ENCODE peak calls at places on chromosomes 1 and 21, in six cellular contexts. One of them, this sample, is unnamed.

GRCh38 chr1:223832637-223832943 is 13.2 kb downstream of the TP53BP2 start:
- DNase-seq in MM.1S: no peak
- DNase-seq in dorsolateral prefrontal cortex: peak
- DNase-seq in AG10803: no peak
- DNase-seq in NB4: peak
- DNase-seq in CD8-positive, alpha-beta memory T cell: no peak
- DNase-seq in this sample: no peak

GRCh38 chr1:171142081-171142450 is 43.0 kb upstream of the FMO2 start:
- DNase-seq in MM.1S: no peak
- DNase-seq in dorsolateral prefrontal cortex: no peak
- DNase-seq in AG10803: peak
- DNase-seq in NB4: no peak
- DNase-seq in CD8-positive, alpha-beta memory T cell: no peak
- DNase-seq in this sample: peak

GRCh38 chr1:1171551-1172340 is 1.9 kb upstream of the TTLL10 start:
- DNase-seq in MM.1S: no peak
- DNase-seq in dorsolateral prefrontal cortex: no peak
- DNase-seq in AG10803: no peak
- DNase-seq in NB4: peak
- DNase-seq in CD8-positive, alpha-beta memory T cell: peak
- DNase-seq in this sample: no peak

GRCh38 chr1:181208076-181208475 is 119.6 kb downstream of the IER5 start:
- DNase-seq in MM.1S: no peak
- DNase-seq in dorsolateral prefrontal cortex: no peak
- DNase-seq in AG10803: no peak
- DNase-seq in NB4: no peak
- DNase-seq in CD8-positive, alpha-beta memory T cell: no peak
- DNase-seq in this sample: no peak

GRCh38 chr1:94067196-94067595 is 53.8 kb downstream of the ABCA4 start:
- DNase-seq in MM.1S: no peak
- DNase-seq in dorsolateral prefrontal cortex: no peak
- DNase-seq in AG10803: no peak
- DNase-seq in NB4: no peak
- DNase-seq in CD8-positive, alpha-beta memory T cell: no peak
- DNase-seq in this sample: no peak

GRCh38 chr1:1204425-1204920 is 1.9 kb downstream of the TNFRSF18 start:
- DNase-seq in MM.1S: no peak
- DNase-seq in dorsolateral prefrontal cortex: no peak
- DNase-seq in AG10803: no peak
- DNase-seq in NB4: no peak
- DNase-seq in CD8-positive, alpha-beta memory T cell: no peak
- DNase-seq in this sample: no peak

GRCh38 chr1:204505674-204506073 is 10.5 kb upstream of the MDM4 start:
- DNase-seq in MM.1S: no peak
- DNase-seq in dorsolateral prefrontal cortex: no peak
- DNase-seq in AG10803: no peak
- DNase-seq in NB4: no peak
- DNase-seq in CD8-positive, alpha-beta memory T cell: no peak
- DNase-seq in this sample: no peak

GRCh38 chr21:31592501-31592900 is 67.0 kb upstream of the SOD1 start:
- DNase-seq in MM.1S: no peak
- DNase-seq in dorsolateral prefrontal cortex: no peak
- DNase-seq in AG10803: no peak
- DNase-seq in NB4: no peak
- DNase-seq in CD8-positive, alpha-beta memory T cell: no peak
- DNase-seq in this sample: no peak

GRCh38 chr1:85467929-85468540 is 3.1 kb upstream of the DDAH1 start:
- DNase-seq in MM.1S: no peak
- DNase-seq in dorsolateral prefrontal cortex: no peak
- DNase-seq in AG10803: peak
- DNase-seq in NB4: no peak
- DNase-seq in CD8-positive, alpha-beta memory T cell: no peak
- DNase-seq in this sample: no peak

GRCh38 chr1:234958066-234958701 is 170.5 kb downstream of the TOMM20 start:
- DNase-seq in MM.1S: no peak
- DNase-seq in dorsolateral prefrontal cortex: no peak
- DNase-seq in AG10803: no peak
- DNase-seq in NB4: no peak
- DNase-seq in CD8-positive, alpha-beta memory T cell: no peak
- DNase-seq in this sample: no peak

GRCh38 chr1:56132520-56132919 is 446.8 kb downstream of the PLPP3 start:
- DNase-seq in MM.1S: no peak
- DNase-seq in dorsolateral prefrontal cortex: no peak
- DNase-seq in AG10803: no peak
- DNase-seq in NB4: no peak
- DNase-seq in CD8-positive, alpha-beta memory T cell: no peak
- DNase-seq in this sample: no peak

GRCh38 chr21:42313501-42313969 is 1.7 kb downstream of the TFF3 start:
- DNase-seq in MM.1S: peak
- DNase-seq in dorsolateral prefrontal cortex: no peak
- DNase-seq in AG10803: no peak
- DNase-seq in NB4: peak
- DNase-seq in CD8-positive, alpha-beta memory T cell: no peak
- DNase-seq in this sample: no peak

GRCh38 chr1:64515427-64515826 is 45.5 kb downstream of the CACHD1 start:
- DNase-seq in MM.1S: no peak
- DNase-seq in dorsolateral prefrontal cortex: peak
- DNase-seq in AG10803: peak
- DNase-seq in NB4: no peak
- DNase-seq in CD8-positive, alpha-beta memory T cell: no peak
- DNase-seq in this sample: peak

GRCh38 chr1:113756461-113756860 is 2.8 kb downstream of the PHTF1 start:
- DNase-seq in MM.1S: no peak
- DNase-seq in dorsolateral prefrontal cortex: no peak
- DNase-seq in AG10803: no peak
- DNase-seq in NB4: no peak
- DNase-seq in CD8-positive, alpha-beta memory T cell: no peak
- DNase-seq in this sample: no peak

GRCh38 chr1:157310401-157310800 is 172.2 kb upstream of the ETV3 start:
- DNase-seq in MM.1S: no peak
- DNase-seq in dorsolateral prefrontal cortex: no peak
- DNase-seq in AG10803: no peak
- DNase-seq in NB4: no peak
- DNase-seq in CD8-positive, alpha-beta memory T cell: no peak
- DNase-seq in this sample: no peak

GRCh38 chr1:24203404-24203803 is 16.3 kb upstream of the IFNLR1 start:
- DNase-seq in MM.1S: peak
- DNase-seq in dorsolateral prefrontal cortex: no peak
- DNase-seq in AG10803: no peak
- DNase-seq in NB4: no peak
- DNase-seq in CD8-positive, alpha-beta memory T cell: no peak
- DNase-seq in this sample: no peak

GRCh38 chr1:201643835-201644104 is 104.8 kb downstream of the NAV1 start:
- DNase-seq in MM.1S: no peak
- DNase-seq in dorsolateral prefrontal cortex: no peak
- DNase-seq in AG10803: no peak
- DNase-seq in NB4: no peak
- DNase-seq in CD8-positive, alpha-beta memory T cell: no peak
- DNase-seq in this sample: no peak

GRCh38 chr1:23810818-23811420 is 10.4 kb upstream of the GALE start:
- DNase-seq in MM.1S: peak
- DNase-seq in dorsolateral prefrontal cortex: no peak
- DNase-seq in AG10803: no peak
- DNase-seq in NB4: peak
- DNase-seq in CD8-positive, alpha-beta memory T cell: peak
- DNase-seq in this sample: peak

GRCh38 chr1:198443374-198444233 is 96.9 kb downstream of the ATP6V1G3 start:
- DNase-seq in MM.1S: no peak
- DNase-seq in dorsolateral prefrontal cortex: no peak
- DNase-seq in AG10803: peak
- DNase-seq in NB4: peak
- DNase-seq in CD8-positive, alpha-beta memory T cell: no peak
- DNase-seq in this sample: no peak
- H3K4me3 ChIP-seq in MM.1S: no peak
- H3K4me3 ChIP-seq in dorsolateral prefrontal cortex: no peak
- H3K4me3 ChIP-seq in AG10803: no peak
- H3K4me3 ChIP-seq in NB4: no peak
- H3K4me3 ChIP-seq in CD8-positive, alpha-beta memory T cell: no peak
- H3K4me3 ChIP-seq in this sample: no peak

GRCh38 chr1:188423088-188423487 is 1594.3 kb downstream of the PLA2G4A start:
- DNase-seq in MM.1S: peak
- DNase-seq in dorsolateral prefrontal cortex: no peak
- DNase-seq in AG10803: no peak
- DNase-seq in NB4: peak
- DNase-seq in CD8-positive, alpha-beta memory T cell: no peak
- DNase-seq in this sample: no peak
- H3K4me3 ChIP-seq in MM.1S: no peak
- H3K4me3 ChIP-seq in dorsolateral prefrontal cortex: no peak
- H3K4me3 ChIP-seq in AG10803: no peak
- H3K4me3 ChIP-seq in NB4: no peak
- H3K4me3 ChIP-seq in CD8-positive, alpha-beta memory T cell: no peak
- H3K4me3 ChIP-seq in this sample: no peak

GRCh38 chr21:16460936-16461335 is 731.2 kb downstream of the USP25 start:
- DNase-seq in MM.1S: no peak
- DNase-seq in dorsolateral prefrontal cortex: no peak
- DNase-seq in AG10803: no peak
- DNase-seq in NB4: peak
- DNase-seq in CD8-positive, alpha-beta memory T cell: no peak
- DNase-seq in this sample: no peak

GRCh38 chr21:16455526-16455925 is 725.7 kb downstream of the USP25 start:
- DNase-seq in MM.1S: no peak
- DNase-seq in dorsolateral prefrontal cortex: no peak
- DNase-seq in AG10803: no peak
- DNase-seq in NB4: no peak
- DNase-seq in CD8-positive, alpha-beta memory T cell: no peak
- DNase-seq in this sample: no peak

GRCh38 chr21:16455978-16456377 is 726.2 kb downstream of the USP25 start:
- DNase-seq in MM.1S: no peak
- DNase-seq in dorsolateral prefrontal cortex: peak
- DNase-seq in AG10803: peak
- DNase-seq in NB4: no peak
- DNase-seq in CD8-positive, alpha-beta memory T cell: no peak
- DNase-seq in this sample: no peak

GRCh38 chr21:16454371-16454770 is 724.6 kb downstream of the USP25 start:
- DNase-seq in MM.1S: peak
- DNase-seq in dorsolateral prefrontal cortex: no peak
- DNase-seq in AG10803: peak
- DNase-seq in NB4: no peak
- DNase-seq in CD8-positive, alpha-beta memory T cell: no peak
- DNase-seq in this sample: no peak

GRCh38 chr21:16457498-16457897 is 727.7 kb downstream of the USP25 start:
- DNase-seq in MM.1S: no peak
- DNase-seq in dorsolateral prefrontal cortex: no peak
- DNase-seq in AG10803: no peak
- DNase-seq in NB4: no peak
- DNase-seq in CD8-positive, alpha-beta memory T cell: no peak
- DNase-seq in this sample: no peak
- H3K4me3 ChIP-seq in MM.1S: no peak
- H3K4me3 ChIP-seq in dorsolateral prefrontal cortex: no peak
- H3K4me3 ChIP-seq in AG10803: no peak
- H3K4me3 ChIP-seq in NB4: no peak
- H3K4me3 ChIP-seq in CD8-positive, alpha-beta memory T cell: no peak
- H3K4me3 ChIP-seq in this sample: no peak

GRCh38 chr1:61043010-61043820 is 39.1 kb upstream of the NFIA start:
- DNase-seq in MM.1S: peak
- DNase-seq in dorsolateral prefrontal cortex: peak
- DNase-seq in AG10803: peak
- DNase-seq in NB4: peak
- DNase-seq in CD8-positive, alpha-beta memory T cell: peak
- DNase-seq in this sample: peak
- H3K4me3 ChIP-seq in MM.1S: peak
- H3K4me3 ChIP-seq in dorsolateral prefrontal cortex: peak
- H3K4me3 ChIP-seq in AG10803: peak
- H3K4me3 ChIP-seq in NB4: no peak
- H3K4me3 ChIP-seq in CD8-positive, alpha-beta memory T cell: peak
- H3K4me3 ChIP-seq in this sample: peak

GRCh38 chr1:2304921-2305681 is 77.0 kb downstream of the SKI start:
- DNase-seq in MM.1S: no peak
- DNase-seq in dorsolateral prefrontal cortex: peak
- DNase-seq in AG10803: no peak
- DNase-seq in NB4: no peak
- DNase-seq in CD8-positive, alpha-beta memory T cell: no peak
- DNase-seq in this sample: no peak
- H3K4me3 ChIP-seq in MM.1S: no peak
- H3K4me3 ChIP-seq in dorsolateral prefrontal cortex: no peak
- H3K4me3 ChIP-seq in AG10803: no peak
- H3K4me3 ChIP-seq in NB4: no peak
- H3K4me3 ChIP-seq in CD8-positive, alpha-beta memory T cell: no peak
- H3K4me3 ChIP-seq in this sample: no peak

GRCh38 chr1:218496561-218496960 is 151.4 kb downstream of the TGFB2 start:
- DNase-seq in MM.1S: no peak
- DNase-seq in dorsolateral prefrontal cortex: no peak
- DNase-seq in AG10803: peak
- DNase-seq in NB4: no peak
- DNase-seq in CD8-positive, alpha-beta memory T cell: no peak
- DNase-seq in this sample: no peak

GRCh38 chr1:218495931-218496330 is 150.8 kb downstream of the TGFB2 start:
- DNase-seq in MM.1S: no peak
- DNase-seq in dorsolateral prefrontal cortex: no peak
- DNase-seq in AG10803: no peak
- DNase-seq in NB4: no peak
- DNase-seq in CD8-positive, alpha-beta memory T cell: no peak
- DNase-seq in this sample: no peak

GRCh38 chr1:218499911-218500310 is 154.8 kb downstream of the TGFB2 start:
- DNase-seq in MM.1S: no peak
- DNase-seq in dorsolateral prefrontal cortex: no peak
- DNase-seq in AG10803: no peak
- DNase-seq in NB4: no peak
- DNase-seq in CD8-positive, alpha-beta memory T cell: no peak
- DNase-seq in this sample: no peak

GRCh38 chr1:218499021-218499691 is 154.0 kb downstream of the TGFB2 start:
- DNase-seq in MM.1S: no peak
- DNase-seq in dorsolateral prefrontal cortex: no peak
- DNase-seq in AG10803: peak
- DNase-seq in NB4: peak
- DNase-seq in CD8-positive, alpha-beta memory T cell: no peak
- DNase-seq in this sample: no peak

GRCh38 chr1:218498061-218498938 is 153.2 kb downstream of the TGFB2 start:
- DNase-seq in MM.1S: no peak
- DNase-seq in dorsolateral prefrontal cortex: no peak
- DNase-seq in AG10803: peak
- DNase-seq in NB4: no peak
- DNase-seq in CD8-positive, alpha-beta memory T cell: no peak
- DNase-seq in this sample: no peak
- H3K4me3 ChIP-seq in MM.1S: no peak
- H3K4me3 ChIP-seq in dorsolateral prefrontal cortex: no peak
- H3K4me3 ChIP-seq in AG10803: peak
- H3K4me3 ChIP-seq in NB4: no peak
- H3K4me3 ChIP-seq in CD8-positive, alpha-beta memory T cell: no peak
- H3K4me3 ChIP-seq in this sample: no peak

GRCh38 chr1:159173303-159173702 is 1.9 kb downstream of the CADM3 start:
- DNase-seq in MM.1S: no peak
- DNase-seq in dorsolateral prefrontal cortex: no peak
- DNase-seq in AG10803: no peak
- DNase-seq in NB4: no peak
- DNase-seq in CD8-positive, alpha-beta memory T cell: no peak
- DNase-seq in this sample: no peak

GRCh38 chr1:159170639-159171038 is 776 bp upstream of the CADM3 start:
- DNase-seq in MM.1S: no peak
- DNase-seq in dorsolateral prefrontal cortex: no peak
- DNase-seq in AG10803: no peak
- DNase-seq in NB4: no peak
- DNase-seq in CD8-positive, alpha-beta memory T cell: no peak
- DNase-seq in this sample: no peak

GRCh38 chr1:159171254-159171687 is at the start of gene CADM3:
- DNase-seq in MM.1S: no peak
- DNase-seq in dorsolateral prefrontal cortex: no peak
- DNase-seq in AG10803: no peak
- DNase-seq in NB4: no peak
- DNase-seq in CD8-positive, alpha-beta memory T cell: no peak
- DNase-seq in this sample: no peak

GRCh38 chr1:159172599-159173291 is 1.3 kb downstream of the CADM3 start:
- DNase-seq in MM.1S: no peak
- DNase-seq in dorsolateral prefrontal cortex: no peak
- DNase-seq in AG10803: no peak
- DNase-seq in NB4: no peak
- DNase-seq in CD8-positive, alpha-beta memory T cell: no peak
- DNase-seq in this sample: no peak

GRCh38 chr1:159171688-159172501 is 480 bp downstream of the CADM3 start:
- DNase-seq in MM.1S: no peak
- DNase-seq in dorsolateral prefrontal cortex: peak
- DNase-seq in AG10803: no peak
- DNase-seq in NB4: no peak
- DNase-seq in CD8-positive, alpha-beta memory T cell: no peak
- DNase-seq in this sample: no peak
- H3K4me3 ChIP-seq in MM.1S: no peak
- H3K4me3 ChIP-seq in dorsolateral prefrontal cortex: peak
- H3K4me3 ChIP-seq in AG10803: no peak
- H3K4me3 ChIP-seq in NB4: no peak
- H3K4me3 ChIP-seq in CD8-positive, alpha-beta memory T cell: no peak
- H3K4me3 ChIP-seq in this sample: no peak